ENCODE peak calls at places on chromosome 12, in four cellular contexts. One of them, this sample, is unnamed.

GRCh38 chr12:113684053-113684907 is 212.6 kb upstream of the LHX5 start:
- DNase-seq in body of pancreas: no peak
- DNase-seq in CD4-positive, CD25-positive, alpha-beta regulatory T cell: no peak
- DNase-seq in ascending aorta: no peak
- DNase-seq in this sample: peak; percentile 69

GRCh38 chr12:22334696-22335290 is at the start of gene ST8SIA1:
- DNase-seq in body of pancreas: peak; percentile 19
- DNase-seq in CD4-positive, CD25-positive, alpha-beta regulatory T cell: peak; percentile 63
- DNase-seq in ascending aorta: no peak
- DNase-seq in this sample: peak; percentile 44

GRCh38 chr12:113609692-113610469 is 138.2 kb upstream of the LHX5 start:
- DNase-seq in body of pancreas: no peak
- DNase-seq in CD4-positive, CD25-positive, alpha-beta regulatory T cell: no peak
- DNase-seq in ascending aorta: no peak
- DNase-seq in this sample: peak; percentile 70

GRCh38 chr12:26823391-26823790 is 9.6 kb downstream of the ITPR2 start:
- DNase-seq in body of pancreas: no peak
- DNase-seq in CD4-positive, CD25-positive, alpha-beta regulatory T cell: no peak
- DNase-seq in ascending aorta: no peak
- DNase-seq in this sample: no peak

GRCh38 chr12:68118096-68118755 is 41.3 kb downstream of the IFNG start:
- DNase-seq in body of pancreas: no peak
- DNase-seq in CD4-positive, CD25-positive, alpha-beta regulatory T cell: no peak
- DNase-seq in ascending aorta: no peak
- DNase-seq in this sample: no peak

GRCh38 chr12:118356809-118357326 is 15.8 kb downstream of the TAOK3 start:
- DNase-seq in body of pancreas: no peak
- DNase-seq in CD4-positive, CD25-positive, alpha-beta regulatory T cell: no peak
- DNase-seq in ascending aorta: no peak
- DNase-seq in this sample: no peak

GRCh38 chr12:46831335-46832083 is 5.7 kb upstream of the SLC38A4 start:
- DNase-seq in body of pancreas: peak; percentile 67
- DNase-seq in CD4-positive, CD25-positive, alpha-beta regulatory T cell: no peak
- DNase-seq in ascending aorta: no peak
- DNase-seq in this sample: no peak

GRCh38 chr12:128876559-128876958 is 23.3 kb downstream of the GLT1D1 start:
- DNase-seq in body of pancreas: no peak
- DNase-seq in CD4-positive, CD25-positive, alpha-beta regulatory T cell: no peak
- DNase-seq in ascending aorta: no peak
- DNase-seq in this sample: no peak

GRCh38 chr12:53079226-53080117 is at the start of gene SPRYD3:
- DNase-seq in body of pancreas: peak; percentile 97
- DNase-seq in CD4-positive, CD25-positive, alpha-beta regulatory T cell: peak; percentile 98
- DNase-seq in ascending aorta: peak; percentile 93
- DNase-seq in this sample: peak; percentile 98

GRCh38 chr12:4908694-4909396 is 860 bp upstream of the KCNA1 start:
- DNase-seq in body of pancreas: no peak
- DNase-seq in CD4-positive, CD25-positive, alpha-beta regulatory T cell: no peak
- DNase-seq in ascending aorta: no peak
- DNase-seq in this sample: peak; percentile 51

GRCh38 chr12:42163913-42164312 is 19.2 kb upstream of the GXYLT1 start:
- DNase-seq in body of pancreas: no peak
- DNase-seq in CD4-positive, CD25-positive, alpha-beta regulatory T cell: no peak
- DNase-seq in ascending aorta: no peak
- DNase-seq in this sample: no peak

DNA sequence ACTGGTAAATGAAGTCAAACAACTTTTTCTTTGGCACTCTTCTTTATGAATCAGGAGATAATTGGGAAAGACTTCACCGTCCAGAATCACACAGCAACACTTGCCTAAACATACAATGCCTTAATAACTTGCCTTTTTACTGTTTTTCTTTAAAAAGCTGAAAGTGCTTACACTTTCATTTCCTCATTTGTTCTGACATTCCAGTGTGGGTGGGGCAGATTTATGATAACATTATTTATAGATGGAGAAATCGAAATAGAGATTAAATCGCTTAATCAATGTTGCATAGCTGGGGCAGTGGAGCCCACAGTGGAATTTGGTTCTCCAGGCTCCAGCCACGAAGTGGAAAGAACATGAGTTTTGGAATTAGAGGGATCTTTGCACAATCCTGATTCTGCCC is 2.8 kb upstream of the FRS2 start:
- DNase-seq in body of pancreas: no peak
- DNase-seq in CD4-positive, CD25-positive, alpha-beta regulatory T cell: no peak
- DNase-seq in ascending aorta: no peak
- DNase-seq in this sample: no peak
- H3K27ac ChIP-seq in body of pancreas: no peak overlapping the region
- H3K27ac ChIP-seq in CD4-positive, CD25-positive, alpha-beta regulatory T cell: no peak overlapping the region
- H3K27ac ChIP-seq in ascending aorta: no peak overlapping the region
- H3K27ac ChIP-seq in this sample: no peak overlapping the region

GRCh38 chr12:119989619-119990381 is 764 bp downstream of the BICDL1 start:
- DNase-seq in body of pancreas: peak; percentile 85
- DNase-seq in CD4-positive, CD25-positive, alpha-beta regulatory T cell: peak; percentile 64
- DNase-seq in ascending aorta: no peak
- DNase-seq in this sample: peak; percentile 22

GRCh38 chr12:119988440-119988787 is 622 bp upstream of the BICDL1 start:
- DNase-seq in body of pancreas: no peak
- DNase-seq in CD4-positive, CD25-positive, alpha-beta regulatory T cell: no peak
- DNase-seq in ascending aorta: no peak
- DNase-seq in this sample: no peak

GRCh38 chr12:119988788-119989618 is at the start of gene BICDL1:
- DNase-seq in body of pancreas: peak; percentile 94
- DNase-seq in CD4-positive, CD25-positive, alpha-beta regulatory T cell: peak; percentile 96
- DNase-seq in ascending aorta: peak; percentile 36
- DNase-seq in this sample: peak; percentile 96

GRCh38 chr12:119992129-119992705 is 3.2 kb downstream of the BICDL1 start:
- DNase-seq in body of pancreas: no peak
- DNase-seq in CD4-positive, CD25-positive, alpha-beta regulatory T cell: no peak
- DNase-seq in ascending aorta: no peak
- DNase-seq in this sample: no peak

GRCh38 chr12:119990382-119990874 is 1.4 kb downstream of the BICDL1 start:
- DNase-seq in body of pancreas: no peak
- DNase-seq in CD4-positive, CD25-positive, alpha-beta regulatory T cell: no peak
- DNase-seq in ascending aorta: no peak
- DNase-seq in this sample: peak; percentile 65
- H3K4me3 ChIP-seq in body of pancreas: no peak overlapping the region
- H3K4me3 ChIP-seq in CD4-positive, CD25-positive, alpha-beta regulatory T cell: peak overlapping the region; percentile 90
- H3K4me3 ChIP-seq in ascending aorta: peak overlapping the region; percentile 53
- H3K4me3 ChIP-seq in this sample: peak overlapping the region; percentile 85

GRCh38 chr12:6115389-6115788 is 9.1 kb downstream of the VWF start:
- DNase-seq in body of pancreas: no peak
- DNase-seq in CD4-positive, CD25-positive, alpha-beta regulatory T cell: no peak
- DNase-seq in ascending aorta: no peak
- DNase-seq in this sample: no peak

GRCh38 chr12:6112004-6112403 is 12.5 kb downstream of the VWF start:
- DNase-seq in body of pancreas: no peak
- DNase-seq in CD4-positive, CD25-positive, alpha-beta regulatory T cell: no peak
- DNase-seq in ascending aorta: no peak
- DNase-seq in this sample: no peak

GRCh38 chr12:6116481-6117021 is 7.9 kb downstream of the VWF start:
- DNase-seq in body of pancreas: no peak
- DNase-seq in CD4-positive, CD25-positive, alpha-beta regulatory T cell: no peak
- DNase-seq in ascending aorta: no peak
- DNase-seq in this sample: no peak

GRCh38 chr12:6113691-6114475 is 10.6 kb downstream of the VWF start:
- DNase-seq in body of pancreas: no peak
- DNase-seq in CD4-positive, CD25-positive, alpha-beta regulatory T cell: no peak
- DNase-seq in ascending aorta: no peak
- DNase-seq in this sample: no peak

DNA sequence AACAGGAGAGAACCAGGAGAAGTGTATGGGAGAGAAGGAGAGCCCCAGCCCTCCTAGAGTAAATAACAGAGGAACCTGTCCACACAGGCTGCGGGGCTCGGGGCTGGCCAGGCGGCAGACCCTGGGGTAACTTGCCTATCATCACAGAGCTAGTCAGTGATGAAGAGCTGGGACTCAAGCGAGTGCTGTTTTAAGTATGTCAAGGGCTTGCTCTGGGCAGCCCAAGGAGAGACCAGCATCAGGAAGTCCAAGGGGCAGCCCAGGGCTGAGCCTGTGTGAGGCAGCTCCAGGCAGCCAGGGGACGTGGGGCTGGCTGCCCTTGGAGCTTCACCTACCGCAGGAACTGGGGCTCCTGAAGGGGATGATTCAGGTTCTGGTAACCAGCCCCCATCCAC is 10.0 kb downstream of the VWF start:
- DNase-seq in body of pancreas: no peak
- DNase-seq in CD4-positive, CD25-positive, alpha-beta regulatory T cell: no peak
- DNase-seq in ascending aorta: no peak
- DNase-seq in this sample: no peak
- H3K27ac ChIP-seq in body of pancreas: no peak overlapping the region
- H3K27ac ChIP-seq in CD4-positive, CD25-positive, alpha-beta regulatory T cell: no peak overlapping the region
- H3K27ac ChIP-seq in ascending aorta: no peak overlapping the region
- H3K27ac ChIP-seq in this sample: no peak overlapping the region

GRCh38 chr12:45615268-45615667 is 114.2 kb upstream of the ARID2 start:
- DNase-seq in body of pancreas: no peak
- DNase-seq in CD4-positive, CD25-positive, alpha-beta regulatory T cell: no peak
- DNase-seq in ascending aorta: no peak
- DNase-seq in this sample: no peak
- H3K4me3 ChIP-seq in body of pancreas: no peak overlapping the region
- H3K4me3 ChIP-seq in CD4-positive, CD25-positive, alpha-beta regulatory T cell: no peak overlapping the region
- H3K4me3 ChIP-seq in ascending aorta: no peak overlapping the region
- H3K4me3 ChIP-seq in this sample: no peak overlapping the region

DNA sequence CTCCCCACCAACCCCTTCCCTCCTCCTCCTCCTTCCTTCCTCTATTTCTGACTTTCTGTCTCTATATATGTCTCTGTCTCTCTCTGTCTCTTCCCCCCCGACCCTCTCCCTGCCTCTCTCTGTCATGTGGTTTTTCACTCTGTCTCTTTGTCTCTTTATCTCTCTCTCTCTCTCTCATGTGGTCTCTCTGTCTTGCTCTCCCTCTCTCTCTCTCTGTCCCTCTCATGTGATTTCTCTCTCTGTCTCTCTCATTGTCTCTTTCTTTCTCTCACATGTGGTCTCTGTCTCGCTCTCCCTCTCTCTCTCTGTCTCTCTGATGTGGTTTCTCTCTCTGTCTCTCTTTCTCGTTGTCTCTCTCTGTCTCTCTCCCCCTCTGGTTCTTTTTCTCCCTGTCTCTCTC is 59.3 kb downstream of the PHETA1 start:
- DNase-seq in body of pancreas: no peak
- DNase-seq in CD4-positive, CD25-positive, alpha-beta regulatory T cell: no peak
- DNase-seq in ascending aorta: no peak
- DNase-seq in this sample: no peak
- H3K27ac ChIP-seq in body of pancreas: no peak overlapping the region
- H3K27ac ChIP-seq in CD4-positive, CD25-positive, alpha-beta regulatory T cell: no peak overlapping the region
- H3K27ac ChIP-seq in ascending aorta: no peak overlapping the region
- H3K27ac ChIP-seq in this sample: no peak overlapping the region

DNA sequence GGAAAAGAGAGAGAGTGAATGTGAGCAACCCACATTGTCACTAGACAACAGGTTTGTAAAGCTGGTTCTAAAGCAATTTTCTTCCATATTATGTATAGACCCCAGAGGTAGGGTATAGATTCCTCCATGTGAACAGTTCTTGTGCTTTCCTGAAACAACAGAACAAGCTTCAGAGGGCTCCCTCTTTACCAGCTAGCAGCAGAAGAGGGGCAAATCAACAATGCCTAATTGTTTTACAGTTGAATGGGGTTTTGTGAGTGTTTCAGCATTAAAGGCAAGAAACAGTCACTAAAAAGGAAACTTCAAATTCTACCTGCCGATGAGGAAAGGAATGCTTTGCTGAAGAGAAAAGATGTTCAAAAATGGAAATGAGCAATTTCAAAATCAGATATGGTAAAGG is 341.2 kb upstream of the KITLG start:
- DNase-seq in body of pancreas: no peak
- DNase-seq in CD4-positive, CD25-positive, alpha-beta regulatory T cell: no peak
- DNase-seq in ascending aorta: no peak
- DNase-seq in this sample: no peak
- H3K4me3 ChIP-seq in body of pancreas: no peak overlapping the region
- H3K4me3 ChIP-seq in CD4-positive, CD25-positive, alpha-beta regulatory T cell: no peak overlapping the region
- H3K4me3 ChIP-seq in ascending aorta: no peak overlapping the region
- H3K4me3 ChIP-seq in this sample: no peak overlapping the region

GRCh38 chr12:65891219-65891618 is 66.9 kb downstream of the HMGA2 start:
- DNase-seq in body of pancreas: no peak
- DNase-seq in CD4-positive, CD25-positive, alpha-beta regulatory T cell: no peak
- DNase-seq in ascending aorta: no peak
- DNase-seq in this sample: no peak
- H3K27ac ChIP-seq in body of pancreas: peak overlapping the region; percentile 23
- H3K27ac ChIP-seq in CD4-positive, CD25-positive, alpha-beta regulatory T cell: no peak overlapping the region
- H3K27ac ChIP-seq in ascending aorta: no peak overlapping the region
- H3K27ac ChIP-seq in this sample: no peak overlapping the region